ENCODE peak calls at places on chromosomes 5 and 9, in ten cellular contexts. One of them, this sample, is unnamed.

GRCh38 chr5:11504794-11505193 is 399.5 kb downstream of the CTNND2 start:
- DNase-seq in GM20000: no peak
- DNase-seq in CD8-positive, alpha-beta T cell: no peak
- DNase-seq in tibial nerve: no peak
- DNase-seq in RWPE2: no peak
- DNase-seq in NB4: peak
- DNase-seq in body of pancreas: peak
- DNase-seq in AG04450: no peak
- DNase-seq in lower leg skin: no peak
- DNase-seq in prostate gland: no peak
- DNase-seq in this sample: no peak

GRCh38 chr9:126690431-126691051 is 76.8 kb downstream of the LMX1B start:
- DNase-seq in CD8-positive, alpha-beta T cell: peak
- DNase-seq in prostate gland: peak
- DNase-seq in RWPE2: peak
- DNase-seq in body of pancreas: peak
- DNase-seq in tibial nerve: no peak
- DNase-seq in AG04450: no peak
- DNase-seq in lower leg skin: no peak
- DNase-seq in NB4: peak
- DNase-seq in GM20000: peak
- DNase-seq in this sample: peak

GRCh38 chr5:78624992-78625391 is 23.6 kb downstream of the LHFPL2 start:
- DNase-seq in NB4: no peak
- DNase-seq in CD8-positive, alpha-beta T cell: no peak
- DNase-seq in GM20000: no peak
- DNase-seq in prostate gland: no peak
- DNase-seq in lower leg skin: peak
- DNase-seq in RWPE2: no peak
- DNase-seq in AG04450: no peak
- DNase-seq in tibial nerve: no peak
- DNase-seq in body of pancreas: no peak
- DNase-seq in this sample: no peak

GRCh38 chr9:80644044-80644443 is 1045.3 kb downstream of the TLE1 start:
- DNase-seq in tibial nerve: no peak
- DNase-seq in NB4: no peak
- DNase-seq in lower leg skin: no peak
- DNase-seq in prostate gland: no peak
- DNase-seq in CD8-positive, alpha-beta T cell: no peak
- DNase-seq in AG04450: no peak
- DNase-seq in GM20000: no peak
- DNase-seq in RWPE2: no peak
- DNase-seq in body of pancreas: no peak
- DNase-seq in this sample: no peak

GRCh38 chr5:121758640-121759039 is 93.0 kb upstream of the FTMT start:
- DNase-seq in prostate gland: no peak
- DNase-seq in CD8-positive, alpha-beta T cell: no peak
- DNase-seq in tibial nerve: no peak
- DNase-seq in AG04450: no peak
- DNase-seq in lower leg skin: no peak
- DNase-seq in body of pancreas: no peak
- DNase-seq in GM20000: no peak
- DNase-seq in NB4: peak
- DNase-seq in RWPE2: no peak
- DNase-seq in this sample: no peak

GRCh38 chr9:22433691-22434090 is 12.9 kb upstream of the DMRTA1 start:
- DNase-seq in prostate gland: no peak
- DNase-seq in GM20000: no peak
- DNase-seq in CD8-positive, alpha-beta T cell: no peak
- DNase-seq in lower leg skin: no peak
- DNase-seq in body of pancreas: no peak
- DNase-seq in AG04450: no peak
- DNase-seq in RWPE2: no peak
- DNase-seq in tibial nerve: no peak
- DNase-seq in NB4: no peak
- DNase-seq in this sample: no peak

GRCh38 chr9:77386187-77386586 is 208.9 kb downstream of the VPS13A start:
- DNase-seq in lower leg skin: no peak
- DNase-seq in tibial nerve: no peak
- DNase-seq in CD8-positive, alpha-beta T cell: no peak
- DNase-seq in body of pancreas: no peak
- DNase-seq in AG04450: no peak
- DNase-seq in NB4: no peak
- DNase-seq in prostate gland: no peak
- DNase-seq in RWPE2: no peak
- DNase-seq in GM20000: no peak
- DNase-seq in this sample: no peak

GRCh38 chr5:136202800-136203199 is 9.8 kb upstream of the SMIM32 start:
- DNase-seq in lower leg skin: peak
- DNase-seq in prostate gland: no peak
- DNase-seq in CD8-positive, alpha-beta T cell: no peak
- DNase-seq in body of pancreas: no peak
- DNase-seq in NB4: no peak
- DNase-seq in tibial nerve: no peak
- DNase-seq in AG04450: no peak
- DNase-seq in RWPE2: no peak
- DNase-seq in GM20000: no peak
- DNase-seq in this sample: no peak

GRCh38 chr5:74608754-74609576 is 31.6 kb downstream of the ENC1 start:
- DNase-seq in GM20000: no peak
- DNase-seq in prostate gland: no peak
- DNase-seq in tibial nerve: no peak
- DNase-seq in AG04450: no peak
- DNase-seq in body of pancreas: no peak
- DNase-seq in lower leg skin: no peak
- DNase-seq in NB4: no peak
- DNase-seq in RWPE2: no peak
- DNase-seq in CD8-positive, alpha-beta T cell: no peak
- DNase-seq in this sample: no peak

GRCh38 chr5:99169309-99169708 is 240.5 kb upstream of the CHD1 start:
- DNase-seq in RWPE2: no peak
- DNase-seq in lower leg skin: no peak
- DNase-seq in tibial nerve: no peak
- DNase-seq in GM20000: no peak
- DNase-seq in AG04450: no peak
- DNase-seq in prostate gland: no peak
- DNase-seq in body of pancreas: no peak
- DNase-seq in CD8-positive, alpha-beta T cell: no peak
- DNase-seq in NB4: peak
- DNase-seq in this sample: no peak

GRCh38 chr9:123487944-123488343 is 131.9 kb downstream of the CRB2 start:
- DNase-seq in NB4: no peak
- DNase-seq in body of pancreas: no peak
- DNase-seq in CD8-positive, alpha-beta T cell: no peak
- DNase-seq in GM20000: no peak
- DNase-seq in lower leg skin: peak
- DNase-seq in tibial nerve: no peak
- DNase-seq in RWPE2: no peak
- DNase-seq in prostate gland: no peak
- DNase-seq in AG04450: no peak
- DNase-seq in this sample: no peak

GRCh38 chr9:73871636-73872035 is 625.5 kb upstream of the RORB start:
- DNase-seq in RWPE2: no peak
- DNase-seq in NB4: no peak
- DNase-seq in AG04450: no peak
- DNase-seq in GM20000: no peak
- DNase-seq in lower leg skin: no peak
- DNase-seq in body of pancreas: no peak
- DNase-seq in prostate gland: no peak
- DNase-seq in tibial nerve: no peak
- DNase-seq in CD8-positive, alpha-beta T cell: no peak
- DNase-seq in this sample: no peak

GRCh38 chr5:31095796-31096195 is 97.7 kb upstream of the CDH6 start:
- DNase-seq in CD8-positive, alpha-beta T cell: no peak
- DNase-seq in NB4: no peak
- DNase-seq in RWPE2: no peak
- DNase-seq in prostate gland: no peak
- DNase-seq in body of pancreas: no peak
- DNase-seq in AG04450: no peak
- DNase-seq in lower leg skin: no peak
- DNase-seq in GM20000: no peak
- DNase-seq in tibial nerve: no peak
- DNase-seq in this sample: no peak

DNA sequence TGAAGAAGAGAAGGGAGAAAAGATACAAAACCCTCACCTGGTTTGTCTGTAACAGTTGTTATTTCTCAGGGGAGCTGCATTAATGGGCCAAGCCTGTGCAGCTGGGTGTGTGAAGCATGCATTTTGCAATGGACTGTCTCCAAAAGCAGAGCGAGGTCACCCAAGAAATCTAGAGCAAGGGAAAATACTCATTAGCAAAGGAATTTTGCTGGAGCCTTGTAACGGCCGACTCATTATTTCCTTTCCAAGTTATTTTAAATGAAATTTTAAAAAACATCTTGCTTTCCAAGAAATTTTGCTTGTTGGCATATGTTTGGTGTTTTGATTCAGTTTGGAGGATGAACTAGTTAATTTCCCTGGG is 3.5 kb downstream of the S1PR3 start:
- DNase-seq in GM20000: no peak
- DNase-seq in NB4: no peak
- DNase-seq in RWPE2: no peak
- DNase-seq in AG04450: no peak
- DNase-seq in tibial nerve: no peak
- DNase-seq in lower leg skin: no peak
- DNase-seq in body of pancreas: no peak
- DNase-seq in CD8-positive, alpha-beta T cell: no peak
- DNase-seq in prostate gland: no peak
- DNase-seq in this sample: no peak
- TF ChIP-seq CTCF in GM20000: no peak
- TF ChIP-seq CTCF in NB4: no peak
- TF ChIP-seq CTCF in RWPE2: no peak
- TF ChIP-seq CTCF in AG04450: no peak
- TF ChIP-seq CTCF in tibial nerve: no peak
- TF ChIP-seq CTCF in lower leg skin: no peak
- TF ChIP-seq CTCF in body of pancreas: no peak
- TF ChIP-seq CTCF in CD8-positive, alpha-beta T cell: no peak
- TF ChIP-seq CTCF in prostate gland: no peak
- TF ChIP-seq CTCF in this sample: no peak

GRCh38 chr5:64632251-64632650 is 58.1 kb upstream of the SHISAL2B start:
- DNase-seq in RWPE2: no peak
- DNase-seq in CD8-positive, alpha-beta T cell: no peak
- DNase-seq in lower leg skin: no peak
- DNase-seq in AG04450: peak
- DNase-seq in body of pancreas: no peak
- DNase-seq in prostate gland: no peak
- DNase-seq in GM20000: no peak
- DNase-seq in tibial nerve: no peak
- DNase-seq in NB4: no peak
- DNase-seq in this sample: no peak

GRCh38 chr5:64637144-64637543 is 53.2 kb upstream of the SHISAL2B start:
- DNase-seq in GM20000: no peak
- DNase-seq in AG04450: no peak
- DNase-seq in prostate gland: no peak
- DNase-seq in body of pancreas: no peak
- DNase-seq in tibial nerve: no peak
- DNase-seq in CD8-positive, alpha-beta T cell: no peak
- DNase-seq in lower leg skin: no peak
- DNase-seq in NB4: peak
- DNase-seq in RWPE2: no peak
- DNase-seq in this sample: no peak

GRCh38 chr5:64635056-64635686 is 55.1 kb upstream of the SHISAL2B start:
- DNase-seq in body of pancreas: no peak
- DNase-seq in AG04450: peak
- DNase-seq in GM20000: peak
- DNase-seq in NB4: peak
- DNase-seq in RWPE2: no peak
- DNase-seq in lower leg skin: no peak
- DNase-seq in prostate gland: no peak
- DNase-seq in CD8-positive, alpha-beta T cell: no peak
- DNase-seq in tibial nerve: no peak
- DNase-seq in this sample: no peak

DNA sequence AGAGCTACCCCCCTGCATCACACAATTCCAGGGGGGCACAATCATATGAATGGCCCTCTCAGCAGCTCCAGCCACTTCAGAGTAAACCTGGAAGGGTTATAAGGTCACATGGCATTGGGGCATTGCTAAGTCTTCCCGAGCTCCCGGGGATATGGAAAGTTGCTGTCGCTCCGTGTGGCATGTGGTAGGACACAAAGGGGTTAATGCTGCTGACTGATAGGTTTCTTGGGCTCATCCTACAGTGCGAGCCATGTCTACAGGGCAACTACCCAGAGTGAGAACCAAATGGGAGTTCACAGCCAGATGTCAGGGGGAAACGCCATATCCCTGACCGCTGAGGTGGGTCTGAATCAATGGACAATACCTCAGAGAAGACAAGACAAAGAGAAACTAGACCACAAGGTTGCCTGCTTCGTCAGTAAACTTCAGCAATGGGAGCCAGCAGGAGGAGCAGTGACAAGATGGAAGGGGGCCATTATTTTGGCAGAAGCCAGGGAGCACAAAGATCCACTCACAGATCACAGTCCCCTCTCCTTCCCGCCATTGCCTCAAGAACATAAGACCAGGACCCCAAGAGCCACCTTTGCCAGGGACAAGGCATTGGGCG is 52.4 kb upstream of the SHISAL2B start:
- DNase-seq in body of pancreas: no peak
- DNase-seq in NB4: peak
- DNase-seq in GM20000: peak
- DNase-seq in CD8-positive, alpha-beta T cell: no peak
- DNase-seq in tibial nerve: no peak
- DNase-seq in RWPE2: no peak
- DNase-seq in lower leg skin: no peak
- DNase-seq in AG04450: no peak
- DNase-seq in prostate gland: no peak
- DNase-seq in this sample: no peak
- TF ChIP-seq CTCF in body of pancreas: no peak
- TF ChIP-seq CTCF in NB4: no peak
- TF ChIP-seq CTCF in GM20000: no peak
- TF ChIP-seq CTCF in CD8-positive, alpha-beta T cell: no peak
- TF ChIP-seq CTCF in tibial nerve: no peak
- TF ChIP-seq CTCF in RWPE2: peak
- TF ChIP-seq CTCF in lower leg skin: no peak
- TF ChIP-seq CTCF in AG04450: no peak
- TF ChIP-seq CTCF in prostate gland: no peak
- TF ChIP-seq CTCF in this sample: peak

GRCh38 chr5:24110019-24110615 is 534.7 kb downstream of the CDH10 start:
- DNase-seq in tibial nerve: no peak
- DNase-seq in RWPE2: no peak
- DNase-seq in NB4: peak
- DNase-seq in lower leg skin: no peak
- DNase-seq in prostate gland: no peak
- DNase-seq in AG04450: no peak
- DNase-seq in CD8-positive, alpha-beta T cell: no peak
- DNase-seq in body of pancreas: no peak
- DNase-seq in GM20000: no peak
- DNase-seq in this sample: no peak
- TF ChIP-seq CTCF in tibial nerve: peak
- TF ChIP-seq CTCF in RWPE2: peak
- TF ChIP-seq CTCF in NB4: peak
- TF ChIP-seq CTCF in lower leg skin: no peak
- TF ChIP-seq CTCF in prostate gland: peak
- TF ChIP-seq CTCF in AG04450: no peak
- TF ChIP-seq CTCF in CD8-positive, alpha-beta T cell: no peak
- TF ChIP-seq CTCF in body of pancreas: no peak
- TF ChIP-seq CTCF in GM20000: no peak
- TF ChIP-seq CTCF in this sample: peak

GRCh38 chr9:109098221-109098959 is 21.4 kb downstream of the TMEM245 start:
- DNase-seq in CD8-positive, alpha-beta T cell: no peak
- DNase-seq in GM20000: no peak
- DNase-seq in prostate gland: peak
- DNase-seq in lower leg skin: no peak
- DNase-seq in tibial nerve: no peak
- DNase-seq in AG04450: no peak
- DNase-seq in RWPE2: no peak
- DNase-seq in NB4: no peak
- DNase-seq in body of pancreas: peak
- DNase-seq in this sample: no peak
- TF ChIP-seq CTCF in CD8-positive, alpha-beta T cell: no peak
- TF ChIP-seq CTCF in GM20000: no peak
- TF ChIP-seq CTCF in prostate gland: no peak
- TF ChIP-seq CTCF in lower leg skin: no peak
- TF ChIP-seq CTCF in tibial nerve: peak
- TF ChIP-seq CTCF in AG04450: peak
- TF ChIP-seq CTCF in RWPE2: no peak
- TF ChIP-seq CTCF in NB4: peak
- TF ChIP-seq CTCF in body of pancreas: no peak
- TF ChIP-seq CTCF in this sample: peak

This sample was measured in chondrocyte.